ENCODE peak calls at places on chromosomes 4 and X, in five cellular contexts. T, E, K, V and P are unnamed samples.

GRCh38 chr4:160129439-160129838 is 1026.6 kb downstream of the RAPGEF2 start:
- DNase-seq in E (no peak), V (peak; percentile 60), K (peak; percentile 31), T (peak; percentile 57), P (no peak)

GRCh38 chrX:132181364-132181763 is 37.9 kb downstream of the RAP2C start:
- DNase-seq in T (no peak), V (no peak), E (no peak), K (no peak), P (no peak)

GRCh38 chrX:74656079-74656745 is 41.8 kb upstream of the RLIM start:
- DNase-seq in E (no peak), T (peak; percentile 50), K (no peak), V (peak; percentile 16), P (no peak)

GRCh38 chr4:52425751-52426326 is 233.3 kb downstream of the USP46 start:
- DNase-seq in T (no peak), K (no peak), V (no peak), E (no peak), P (no peak)

GRCh38 chrX:132292753-132293152 is 73.5 kb upstream of the RAP2C start:
- DNase-seq in K (peak; percentile 72), E (peak; percentile 61), T (peak; percentile 63), V (peak; percentile 22), P (peak; percentile 74)

GRCh38 chrX:123188081-123188480 is 4.0 kb downstream of the GRIA3 start:
- DNase-seq in T (no peak), K (no peak), E (no peak), V (peak; percentile 25), P (no peak)

GRCh38 chr4:99529218-99529617 is 18.4 kb downstream of the C4orf17 start:
- DNase-seq in V (no peak), T (peak; percentile 8), E (no peak), K (peak; percentile 8), P (no peak)

GRCh38 chrX:151753313-151754041 is 18.9 kb downstream of the CNGA2 start:
- DNase-seq in V (peak; percentile 36), K (peak; percentile 74), T (peak; percentile 59), E (no peak), P (peak; percentile 31)

GRCh38 chr4:26507286-26507685 is 17.0 kb upstream of the CCKAR start:
- DNase-seq in K (no peak), E (no peak), V (no peak), T (no peak), P (no peak)

GRCh38 chr4:74376888-74377483 is 12.0 kb downstream of the EREG start:
- DNase-seq in K (peak; percentile 66), T (peak; percentile 61), V (peak; percentile 41), E (peak; percentile 11), P (peak; percentile 58)

GRCh38 chr4:77695769-77696168 is 90.1 kb downstream of the CXCL13 start:
- DNase-seq in E (no peak), K (peak; percentile 27), V (peak; percentile 97), T (peak; percentile 71), P (no peak)

GRCh38 chr4:48939785-48940184 is 33.2 kb upstream of the OCIAD2 start:
- DNase-seq in K (peak; percentile 30), E (no peak), T (peak; percentile 68), V (peak; percentile 93), P (no peak)

GRCh38 chr4:40334591-40335507 is at the start of gene CHRNA9:
- DNase-seq in K (no peak), E (no peak), V (no peak), T (peak; percentile 67), P (no peak)

GRCh38 chr4:126916626-126917140 is 716.1 kb upstream of the INTU start:
- DNase-seq in E (no peak), T (no peak), V (peak; percentile 82), K (peak; percentile 17), P (no peak)

GRCh38 chrX:153430796-153431195 is 15.1 kb downstream of the TREX2 start:
- DNase-seq in V (no peak), E (no peak), T (no peak), K (no peak), P (no peak)

GRCh38 chr4:182367153-182367552 is 124.0 kb downstream of the TENM3 start:
- DNase-seq in V (peak; percentile 18), K (peak; percentile 30), T (no peak), E (no peak), P (no peak)

GRCh38 chrX:67604979-67605703 is 61.3 kb downstream of the AR start:
- DNase-seq in K (peak; percentile 25), E (no peak), V (peak; percentile 91), T (peak; percentile 79), P (peak; percentile 73)

GRCh38 chrX:130144509-130144908 is 21.1 kb downstream of the AIFM1 start:
- DNase-seq in V (peak; percentile 33), K (no peak), E (no peak), T (no peak), P (no peak)

GRCh38 chr4:111952708-111953107 is 192.5 kb upstream of the FAM241A start:
- DNase-seq in E (no peak), T (no peak), V (peak; percentile 57), K (no peak), P (no peak)

GRCh38 chr4:185529413-185529812 is 5.9 kb downstream of the PDLIM3 start:
- DNase-seq in K (no peak), E (no peak), V (no peak), T (no peak), P (no peak)

GRCh38 chrX:29941292-29941691 is 274.1 kb upstream of the MAGEB2 start:
- DNase-seq in T (peak; percentile 83), K (peak; percentile 19), E (no peak), V (peak; percentile 14), P (no peak)

GRCh38 chr4:96092151-96092705 is 252.3 kb downstream of the PDHA2 start:
- DNase-seq in T (no peak), E (no peak), V (no peak), K (no peak), P (peak; percentile 75)

GRCh38 chr4:30537462-30537861 is 182.7 kb upstream of the PCDH7 start:
- DNase-seq in V (peak; percentile 87), T (peak; percentile 15), E (no peak), K (peak; percentile 52), P (no peak)

GRCh38 chrX:68676340-68676739 is 28.9 kb downstream of the STARD8 start:
- DNase-seq in T (no peak), V (no peak), K (no peak), E (no peak), P (no peak)

GRCh38 chrX:1661048-1661921 is 46.4 kb downstream of the ASMT start:
- DNase-seq in E (peak; percentile 98), V (no peak), K (no peak), T (peak; percentile 96), P (peak; percentile 94)

GRCh38 chr4:20378181-20378580 is 126.5 kb downstream of the SLIT2 start:
- DNase-seq in T (no peak), E (no peak), K (no peak), V (no peak), P (no peak)

GRCh38 chr4:27442146-27442545 is 581.5 kb downstream of the STIM2 start:
- DNase-seq in T (no peak), E (no peak), K (no peak), V (peak; percentile 46), P (no peak)

GRCh38 chr4:3372264-3372932 is 69.4 kb upstream of the HGFAC start:
- DNase-seq in E (no peak), T (no peak), V (no peak), K (peak; percentile 2), P (no peak)

GRCh38 chr4:106305435-106306055 is 10.5 kb downstream of the TBCK start:
- DNase-seq in V (no peak), T (peak; percentile 50), E (no peak), K (no peak), P (no peak)

GRCh38 chr4:186029731-186030421 is 39.1 kb upstream of the TLR3 start:
- DNase-seq in E (no peak), T (peak; percentile 34), V (peak; percentile 69), K (peak; percentile 62), P (no peak)

DNA sequence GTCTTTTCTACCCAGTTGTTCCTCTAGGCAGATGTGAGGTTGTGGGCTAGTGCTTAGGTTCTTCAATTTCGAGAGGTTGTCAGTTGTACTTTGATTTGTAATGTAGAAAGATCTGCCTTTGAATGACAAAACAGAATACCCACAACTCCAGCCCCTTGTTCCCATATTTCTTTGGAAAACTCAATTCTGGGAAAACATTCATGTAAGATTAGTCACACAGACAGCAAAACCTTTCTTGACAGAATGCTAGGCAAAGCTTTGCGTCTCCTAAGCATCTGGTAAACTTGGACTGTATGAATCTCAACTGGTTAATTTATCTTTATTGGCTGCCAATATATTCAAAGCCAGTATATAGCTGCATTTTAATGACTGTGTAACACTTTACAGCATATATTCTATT is 34.9 kb downstream of the NOCT start:
- DNase-seq in V (peak; percentile 56), E (no peak), K (no peak), T (no peak), P (no peak)
- H3K36me3 ChIP-seq in V (peaks cover 24% of the 10 kb centered on the region), E (peaks cover 92% of the 10 kb centered on the region), K (no peaks in the 10 kb centered on the region), T (peaks cover 4% of the 10 kb centered on the region), P (no peaks in the 10 kb centered on the region)

DNA sequence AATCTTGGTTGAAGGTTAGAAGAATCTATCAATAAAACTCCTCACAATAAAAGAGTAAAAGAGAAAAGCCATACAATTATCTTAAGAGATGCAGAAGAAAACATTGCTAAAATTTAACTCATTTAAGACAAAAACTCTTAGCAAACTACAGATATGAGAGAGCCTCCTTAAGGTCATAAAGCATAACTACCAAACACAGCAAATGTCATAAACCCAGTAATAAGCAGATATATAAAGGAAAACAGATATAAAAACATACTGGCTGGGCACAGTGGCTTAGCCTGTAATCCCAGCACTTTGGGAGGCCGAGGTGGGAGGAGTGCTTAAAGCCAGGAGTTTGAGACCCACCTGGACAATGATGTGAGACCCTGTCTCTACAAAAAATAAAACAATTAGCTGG is 165.3 kb downstream of the FAM13A start:
- DNase-seq in E (no peak), T (no peak), V (no peak), K (no peak), P (no peak)
- H3K4me2 ChIP-seq in E (no peak overlapping the region), T (no peak overlapping the region), V (no peak overlapping the region), K (no peak overlapping the region), P (no peak overlapping the region)

DNA sequence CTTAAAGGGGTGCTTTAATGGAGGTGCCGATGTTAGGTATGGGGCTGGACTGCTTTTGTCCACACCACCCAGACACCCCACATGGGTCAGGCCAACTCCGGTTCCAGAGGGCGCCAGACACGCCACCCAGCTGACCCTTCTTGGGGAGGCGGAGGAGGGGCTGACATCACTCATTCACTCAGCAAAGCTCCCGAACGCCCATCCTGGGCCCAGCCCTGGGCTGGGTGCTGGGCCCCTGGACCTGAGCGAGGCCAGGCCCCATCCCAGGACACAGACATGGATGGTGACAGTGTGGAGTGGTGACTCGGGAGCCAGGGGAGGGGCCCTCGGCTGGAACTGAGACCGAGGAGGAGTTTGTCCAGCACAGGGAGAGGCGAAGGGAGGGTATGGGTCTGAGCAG is 28.1 kb downstream of the MAN2B2 start:
- DNase-seq in E (no peak), K (no peak), V (no peak), T (no peak), P (no peak)
- H3K36me3 ChIP-seq in E (peaks cover 17% of the 10 kb centered on the region), K (no peaks in the 10 kb centered on the region), V (no peaks in the 10 kb centered on the region), T (peaks cover 2% of the 10 kb centered on the region), P (no peaks in the 10 kb centered on the region)

DNA sequence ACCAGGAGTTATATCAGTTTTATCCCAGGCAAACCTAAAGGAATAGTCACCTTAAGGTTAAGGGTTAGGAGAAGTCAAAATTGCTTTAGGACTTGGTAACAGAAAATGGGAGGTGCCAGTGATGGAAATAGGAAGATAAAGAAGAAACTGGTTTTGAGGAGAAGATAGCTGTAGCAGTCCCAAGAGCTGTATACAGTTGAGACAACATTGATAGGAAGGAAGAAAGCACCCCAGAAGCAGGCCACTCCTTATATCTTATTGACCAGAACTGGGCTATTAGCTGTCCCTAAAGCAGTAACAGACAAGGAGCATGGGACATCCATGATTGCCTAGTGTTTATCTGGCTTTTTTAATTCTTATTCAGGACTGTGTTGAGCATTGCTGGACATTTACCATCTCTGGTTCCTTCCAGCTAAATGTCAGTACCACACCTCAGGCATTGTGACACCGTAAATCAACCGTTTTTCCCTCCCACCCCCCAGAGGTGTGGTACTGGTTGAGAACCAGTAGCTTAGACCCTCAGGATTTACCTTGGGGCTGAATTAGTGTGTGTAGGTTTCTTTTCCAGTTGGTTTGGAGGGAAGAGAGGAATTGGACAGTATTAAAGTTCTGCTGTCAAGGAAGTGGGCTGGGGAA is 2.0 kb upstream of the PGRMC2 start:
- DNase-seq in E (no peak), K (no peak), V (no peak), T (no peak), P (no peak)
- H3K4me2 ChIP-seq in E (peak overlapping the region; percentile 89), K (peak overlapping the region; percentile 83), V (peak overlapping the region; percentile 1), T (no peak overlapping the region), P (no peak overlapping the region)